ENCODE peak calls at places on chromosomes 16 and 17, in six cellular contexts. T is SK-N-SH, P is K562, O is H1, K is GM12878, L is HepG2. F is an unnamed sample.
A peak's percentile ranks its signal among the peaks of the same experiment; 100 is the strongest.

GRCh38 chr17:79810138-79811027 is 13.5 kb upstream of the CBX8 start:
- DNase-seq in T (peak; percentile 97), O (no peak), P (peak; percentile 94), L (peak; percentile 83), K (no peak), F (peak; percentile 70)

GRCh38 chr16:70804153-70804728 is 3.3 kb upstream of the VAC14 start:
- DNase-seq in K (no peak), P (no peak), L (no peak), O (no peak), T (no peak), F (no peak)

GRCh38 chr17:1592751-1593629 is 30.4 kb upstream of the PITPNA start:
- DNase-seq in P (peak; percentile 33), T (no peak), K (peak; percentile 57), O (no peak), L (peak; percentile 41), F (no peak)

GRCh38 chr17:79301469-79301868 is 226.8 kb downstream of the ENGASE start:
- DNase-seq in O (no peak), P (peak; percentile 20), L (no peak), K (no peak), T (no peak), F (no peak)

GRCh38 chr16:4561565-4561964 is 5.4 kb downstream of the C16orf96 start:
- DNase-seq in P (no peak), K (no peak), L (no peak), O (no peak), T (no peak), F (no peak)

GRCh38 chr17:44794699-44795413 is 35.2 kb downstream of the GJC1 start:
- DNase-seq in L (no peak), T (no peak), O (no peak), K (no peak), P (no peak), F (peak; percentile 73)

GRCh38 chr17:17109231-17109630 is 67.0 kb downstream of the MPRIP start:
- DNase-seq in L (no peak), O (no peak), K (no peak), T (no peak), P (no peak), F (no peak)

GRCh38 chr17:60506312-60506711 is 19.7 kb downstream of the APPBP2 start:
- DNase-seq in P (peak; percentile 29), L (peak; percentile 9), O (no peak), T (no peak), K (no peak), F (no peak)

GRCh38 chr16:12337776-12338655 is 361.5 kb downstream of the SNX29 start:
- DNase-seq in O (no peak), K (no peak), L (no peak), T (no peak), P (no peak), F (no peak)

GRCh38 chr17:14060706-14061105 is 8.6 kb upstream of the COX10 start:
- DNase-seq in P (no peak), O (no peak), K (no peak), T (no peak), L (no peak), F (no peak)

GRCh38 chr16:73831197-73831596 is 465.4 kb upstream of the PSMD7 start:
- DNase-seq in K (no peak), O (no peak), L (no peak), P (no peak), T (peak; percentile 87), F (no peak)

GRCh38 chr17:37570527-37571093 is 38.6 kb downstream of the SYNRG start:
- DNase-seq in K (no peak), T (peak; percentile 79), O (peak; percentile 60), P (peak; percentile 47), L (peak; percentile 60), F (peak; percentile 34)

GRCh38 chr16:27226976-27227705 is 23.8 kb downstream of the KDM8 start:
- DNase-seq in T (no peak), L (no peak), O (no peak), K (no peak), P (no peak), F (no peak)

GRCh38 chr16:3961449-3961849 is 80.9 kb upstream of the CREBBP start:
- DNase-seq in O (peak; percentile 10), K (no peak), T (no peak), L (peak; percentile 65), P (peak; percentile 35), F (no peak)

GRCh38 chr16:14963281-14964173 is 11.3 kb upstream of the PDXDC1 start:
- DNase-seq in P (no peak), O (no peak), K (no peak), T (no peak), L (no peak), F (no peak)

GRCh38 chr17:60043846-60044245 is 34.9 kb downstream of the HEATR6 start:
- DNase-seq in T (no peak), L (no peak), P (no peak), K (no peak), O (no peak), F (no peak)

GRCh38 chr16:6496996-6497395 is 835.6 kb upstream of the RBFOX1 start:
- DNase-seq in O (no peak), K (no peak), P (no peak), L (no peak), T (no peak), F (no peak)

GRCh38 chr17:77280304-77280910 is 139.6 kb downstream of the SEC14L1 start:
- DNase-seq in K (no peak), P (no peak), T (peak; percentile 33), L (no peak), O (no peak), F (peak; percentile 68)

GRCh38 chr16:54627616-54628015 is 303.0 kb upstream of the IRX5 start:
- DNase-seq in K (no peak), L (no peak), T (no peak), P (no peak), O (no peak), F (no peak)

GRCh38 chr17:51761105-51761504 is 397.4 kb downstream of the CA10 start:
- DNase-seq in P (no peak), T (no peak), K (no peak), O (no peak), L (no peak), F (no peak)

GRCh38 chr16:75703341-75703740 is 2.1 kb upstream of the DUXB start:
- DNase-seq in T (no peak), P (no peak), K (no peak), O (no peak), L (no peak), F (no peak)

GRCh38 chr17:61689610-61690180 is 98.7 kb upstream of the NACA2 start:
- DNase-seq in O (no peak), K (no peak), L (no peak), T (no peak), P (no peak), F (no peak)

GRCh38 chr17:28716740-28717577 is 709 bp downstream of the RAB34 start:
- DNase-seq in T (no peak), K (no peak), O (no peak), L (no peak), P (no peak), F (no peak)

GRCh38 chr17:73588291-73589095 is 55.8 kb downstream of the SDK2 start:
- DNase-seq in P (no peak), K (no peak), O (no peak), L (no peak), T (peak; percentile 64), F (no peak)

GRCh38 chr16:86609661-86610060 is 31.3 kb downstream of the FOXL1 start:
- DNase-seq in T (no peak), P (no peak), O (no peak), L (no peak), K (no peak), F (no peak)

GRCh38 chr17:19306160-19307111 is 56.1 kb downstream of the B9D1 start:
- DNase-seq in K (peak; percentile 94), T (no peak), L (peak; percentile 67), P (no peak), O (no peak), F (no peak)

GRCh38 chr17:65055708-65056638 is 567 bp downstream of the GNA13 start:
- DNase-seq in L (peak; percentile 38), T (peak; percentile 83), P (peak; percentile 48), K (no peak), O (no peak), F (peak; percentile 16)

GRCh38 chr17:83186226-83186625 is 106.8 kb downstream of the METRNL start:
- DNase-seq in K (no peak), P (peak; percentile 46), O (no peak), L (peak; percentile 31), T (no peak), F (no peak)

GRCh38 chr17:57356722-57357391 is 100.5 kb downstream of the MSI2 start:
- DNase-seq in T (no peak), K (no peak), L (no peak), O (no peak), P (no peak), F (no peak)

GRCh38 chr17:42311240-42312034 is 23.1 kb downstream of the STAT5A start:
- DNase-seq in T (peak; percentile 82), L (peak; percentile 91), O (no peak), P (peak; percentile 84), K (no peak), F (no peak)

GRCh38 chr17:82353484-82353883 is 5.6 kb upstream of the TEX19 start:
- DNase-seq in K (no peak), P (no peak), L (no peak), T (no peak), O (no peak), F (no peak)

GRCh38 chr16:28511031-28511430 is 4.4 kb upstream of the IL27 start:
- DNase-seq in P (no peak), K (no peak), L (no peak), T (no peak), O (no peak), F (no peak)

GRCh38 chr17:43402078-43402477 is 3.3 kb downstream of the ARL4D start:
- DNase-seq in K (no peak), L (no peak), O (no peak), P (no peak), T (no peak), F (no peak)
- H3K4me3 ChIP-seq in K (no peak overlapping the region), L (no peak overlapping the region), O (no peak overlapping the region), P (no peak overlapping the region), T (no peak overlapping the region), F (no peak overlapping the region)

DNA sequence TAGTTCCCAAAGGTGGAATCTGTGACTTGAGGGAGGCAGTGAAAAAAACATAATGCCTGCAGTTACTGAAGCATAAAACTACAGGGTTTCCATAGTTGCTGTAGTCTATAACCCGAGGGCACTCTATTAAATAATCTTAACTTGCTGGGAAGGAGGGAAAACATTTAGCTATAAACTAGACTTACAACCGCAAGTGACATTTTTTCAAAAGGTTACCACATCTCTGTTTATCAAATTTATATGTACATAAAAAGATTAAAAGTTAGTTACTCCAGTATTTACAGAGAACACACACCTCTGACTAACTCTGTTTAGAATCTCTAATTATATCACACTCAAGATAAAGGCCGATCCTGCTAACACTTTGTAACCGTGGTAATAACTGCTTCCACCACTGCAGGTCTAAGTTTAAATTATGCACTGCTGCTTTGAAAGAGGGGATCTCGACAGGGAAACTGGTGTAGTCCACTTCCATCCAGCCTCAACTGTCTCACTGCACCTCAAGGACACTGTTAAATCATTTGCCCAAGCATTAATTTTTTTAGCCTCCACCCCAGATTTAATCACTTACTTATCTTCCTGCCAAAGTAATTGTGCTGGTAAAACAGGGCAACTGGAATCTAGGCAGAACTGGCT is 14.6 kb downstream of the KCNJ16 start:
- DNase-seq in L (no peak), P (no peak), O (no peak), T (peak; percentile 42), K (no peak), F (no peak)
- TF ChIP-seq JUND in L (no peak), P (no peak), O (no peak), T (no peak), K (no peak), F (no peak)

GRCh38 chr16:56625943-56626654 is 518 bp downstream of the MT1E start:
- DNase-seq in L (no peak), O (no peak), T (no peak), P (no peak), K (no peak), F (no peak)
- TF ChIP-seq POLR2AphosphoS5 in L (no peak), O (no peak), T (no peak), P (no peak), K (no peak), F (no peak)

GRCh38 chr16:675884-676564 is 553 bp downstream of the RHBDL1 start:
- DNase-seq in P (no peak), K (no peak), L (no peak), T (no peak), O (no peak), F (no peak)
- H3K4me3 ChIP-seq in P (peak overlapping the region; percentile 52), K (no peak overlapping the region), L (peak overlapping the region; percentile 52), T (no peak overlapping the region), O (peak overlapping the region; percentile 39), F (no peak overlapping the region)